ENCODE peak calls at places on chromosomes 5 and 9, in ten cellular contexts. I is pons; V is activated T-helper 9 cell treated with anti-CD3 and anti-CD28 coated beads, Interleukin-2, amount 50 U/mL, for 16 hours; A is hepatocyte; H is cardiac fibroblast; G is WTC11; Y is ELR; Z is stimulated activated naive B cell treated with anti-CD40 and anti-IgM and Interleukin-4, amounts not matched to agents 10 μg/mL and 1 μg/mL and 100 μg/mL, for 72 hours; C is stimulated activated CD8-positive, alpha-beta memory T cell treated with anti-CD3 and anti-CD28 coated beads, Interleukin-15, amount 100 ng/mL, for 1 hour; S is T-cell. W is an unnamed sample.

GRCh38 chr5:98206566-98206965 is 566.9 kb upstream of the RGMB start:
- DNase-seq in I (no peak), V (no peak), A (no peak), H (no peak), G (no peak), Y (no peak), Z (no peak), C (no peak), S (no peak), W (no peak)

GRCh38 chr9:97880336-97880735 is 27.3 kb downstream of the FOXE1 start:
- DNase-seq in I (no peak), V (no peak), A (no peak), H (peak), G (no peak), Y (no peak), Z (no peak), C (no peak), S (no peak), W (no peak)

GRCh38 chr9:138070815-138071214 is 193.2 kb downstream of the CACNA1B start:
- DNase-seq in I (no peak), V (no peak), A (no peak), H (no peak), G (no peak), Y (no peak), Z (no peak), C (no peak), S (no peak), W (no peak)

GRCh38 chr9:69771775-69772418 is 12.1 kb upstream of the PTAR1 start:
- DNase-seq in I (no peak), V (no peak), A (no peak), H (peak), G (no peak), Y (peak), Z (no peak), C (no peak), S (no peak), W (no peak)

GRCh38 chr5:179243333-179243732 is 101.9 kb downstream of the ADAMTS2 start:
- DNase-seq in I (peak), V (no peak), A (peak), H (peak), G (peak), Y (peak), Z (no peak), C (no peak), S (no peak), W (no peak)

GRCh38 chr5:41637424-41637823 is 127.0 kb upstream of the PLCXD3 start:
- DNase-seq in I (no peak), V (no peak), A (no peak), H (peak), G (peak), Y (no peak), Z (no peak), C (no peak), S (no peak), W (no peak)

GRCh38 chr5:10563132-10563939 is 534 bp upstream of the ANKRD33B start:
- DNase-seq in I (no peak), V (peak), A (peak), H (peak), G (peak), Y (peak), Z (peak), C (no peak), S (peak), W (peak)

GRCh38 chr5:14908195-14908594 is 36.6 kb upstream of the ANKH start:
- DNase-seq in I (no peak), V (no peak), A (no peak), H (peak), G (no peak), Y (no peak), Z (no peak), C (no peak), S (no peak), W (no peak)

GRCh38 chr5:91162534-91163381 is 220.4 kb downstream of the ARRDC3 start:
- DNase-seq in I (peak), V (peak), A (peak), H (peak), G (no peak), Y (peak), Z (peak), C (peak), S (peak), W (peak)

GRCh38 chr5:367358-368130 is 46.0 kb downstream of the AHRR start:
- DNase-seq in I (no peak), V (no peak), A (no peak), H (no peak), G (peak), Y (peak), Z (no peak), C (no peak), S (no peak), W (no peak)

GRCh38 chr5:94908889-94909480 is 290.5 kb downstream of the SLF1 start:
- DNase-seq in I (peak), V (no peak), A (peak), H (peak), G (no peak), Y (peak), Z (no peak), C (no peak), S (no peak), W (peak)

GRCh38 chr9:72442212-72442607 is 77.2 kb upstream of the ZFAND5 start:
- DNase-seq in I (no peak), V (no peak), A (peak), H (peak), G (no peak), Y (peak), Z (no peak), C (no peak), S (no peak), W (peak)

GRCh38 chr5:14231156-14231555 is 88.0 kb downstream of the TRIO start:
- DNase-seq in I (no peak), V (no peak), A (no peak), H (no peak), G (no peak), Y (peak), Z (no peak), C (no peak), S (no peak), W (no peak)

GRCh38 chr5:41095324-41096101 is 24.4 kb upstream of the MROH2B start:
- DNase-seq in I (no peak), V (no peak), A (no peak), H (peak), G (no peak), Y (no peak), Z (no peak), C (no peak), S (no peak), W (peak)

GRCh38 chr5:75052461-75053285 is at the start of gene GCNT4:
- DNase-seq in I (no peak), V (no peak), A (peak), H (peak), G (peak), Y (peak), Z (peak), C (peak), S (peak), W (peak)

GRCh38 chr9:1536522-1537170 is 478.5 kb upstream of the SMARCA2 start:
- DNase-seq in I (no peak), V (no peak), A (no peak), H (no peak), G (no peak), Y (no peak), Z (no peak), C (no peak), S (no peak), W (no peak)

GRCh38 chr9:101235105-101235866 is 149.5 kb downstream of the BAAT start:
- DNase-seq in I (peak), V (no peak), A (peak), H (peak), G (no peak), Y (peak), Z (no peak), C (no peak), S (no peak), W (peak)

GRCh38 chr9:35690447-35691324 is 961 bp upstream of the TPM2 start:
- DNase-seq in I (no peak), V (peak), A (peak), H (peak), G (peak), Y (peak), Z (no peak), C (no peak), S (peak), W (peak)

GRCh38 chr9:124590886-124591641 is 83.9 kb upstream of the NR5A1 start:
- DNase-seq in I (no peak), V (no peak), A (no peak), H (no peak), G (no peak), Y (no peak), Z (no peak), C (no peak), S (no peak), W (no peak)